ENCODE peak calls at places on chromosome 3, in five cellular contexts. One of them, this sample, is unnamed.

GRCh38 chr3:77652624-77653023 is 612.7 kb downstream of the ROBO2 start:
- DNase-seq in body of pancreas: no peak
- DNase-seq in esophagus squamous epithelium: no peak
- DNase-seq in mucosa of gallbladder: no peak
- DNase-seq in fibroblast of the aortic adventitia: no peak
- DNase-seq in this sample: no peak

GRCh38 chr3:77620009-77620408 is 580.1 kb downstream of the ROBO2 start:
- DNase-seq in body of pancreas: no peak
- DNase-seq in esophagus squamous epithelium: no peak
- DNase-seq in mucosa of gallbladder: no peak
- DNase-seq in fibroblast of the aortic adventitia: no peak
- DNase-seq in this sample: no peak

GRCh38 chr3:71069797-71070196 is 513.7 kb downstream of the FOXP1 start:
- DNase-seq in body of pancreas: peak; percentile 55
- DNase-seq in esophagus squamous epithelium: no peak
- DNase-seq in mucosa of gallbladder: peak; percentile 47
- DNase-seq in fibroblast of the aortic adventitia: peak; percentile 82
- DNase-seq in this sample: no peak

GRCh38 chr3:126567696-126568438 is 9.1 kb upstream of the C3orf22 start:
- DNase-seq in body of pancreas: no peak
- DNase-seq in esophagus squamous epithelium: no peak
- DNase-seq in mucosa of gallbladder: no peak
- DNase-seq in fibroblast of the aortic adventitia: no peak
- DNase-seq in this sample: no peak

GRCh38 chr3:105970283-105970682 is 101.5 kb upstream of the CBLB start:
- DNase-seq in body of pancreas: peak; percentile 35
- DNase-seq in esophagus squamous epithelium: no peak
- DNase-seq in mucosa of gallbladder: peak; percentile 27
- DNase-seq in fibroblast of the aortic adventitia: peak; percentile 92
- DNase-seq in this sample: no peak

GRCh38 chr3:157104928-157105652 is 54.9 kb downstream of the CCNL1 start:
- DNase-seq in body of pancreas: no peak
- DNase-seq in esophagus squamous epithelium: no peak
- DNase-seq in mucosa of gallbladder: no peak
- DNase-seq in fibroblast of the aortic adventitia: no peak
- DNase-seq in this sample: no peak

GRCh38 chr3:14780927-14781507 is 37.7 kb upstream of the FGD5 start:
- DNase-seq in body of pancreas: peak; percentile 62
- DNase-seq in esophagus squamous epithelium: no peak
- DNase-seq in mucosa of gallbladder: peak; percentile 67
- DNase-seq in fibroblast of the aortic adventitia: peak; percentile 55
- DNase-seq in this sample: no peak

GRCh38 chr3:50164056-50164455 is 8.9 kb downstream of the SEMA3F start:
- DNase-seq in body of pancreas: peak; percentile 48
- DNase-seq in esophagus squamous epithelium: no peak
- DNase-seq in mucosa of gallbladder: peak; percentile 83
- DNase-seq in fibroblast of the aortic adventitia: peak; percentile 98
- DNase-seq in this sample: no peak

GRCh38 chr3:31979006-31979697 is 1.9 kb downstream of the OSBPL10 start:
- DNase-seq in body of pancreas: no peak
- DNase-seq in esophagus squamous epithelium: no peak
- DNase-seq in mucosa of gallbladder: no peak
- DNase-seq in fibroblast of the aortic adventitia: no peak
- DNase-seq in this sample: no peak

GRCh38 chr3:43163895-43164493 is 58.1 kb upstream of the POMGNT2 start:
- DNase-seq in body of pancreas: no peak
- DNase-seq in esophagus squamous epithelium: no peak
- DNase-seq in mucosa of gallbladder: no peak
- DNase-seq in fibroblast of the aortic adventitia: no peak
- DNase-seq in this sample: no peak

GRCh38 chr3:137343283-137343682 is 385.5 kb downstream of the IL20RB start:
- DNase-seq in body of pancreas: no peak
- DNase-seq in esophagus squamous epithelium: no peak
- DNase-seq in mucosa of gallbladder: no peak
- DNase-seq in fibroblast of the aortic adventitia: no peak
- DNase-seq in this sample: no peak